ENCODE peak calls at places on chromosome 16, in nine cellular contexts. E is GM20000, B is IMR-90, G is bronchial epithelial cell, P is fibroblast of the aortic adventitia, U is psoas muscle, I is fibroblast of mammary gland, O is stomach, M is GM13977. C is an unnamed sample.

GRCh38 chr16:67441289-67441753 is 10.4 kb downstream of the HSD11B2 start:
- DNase-seq in O (peak), P (no peak), I (no peak), G (no peak), B (no peak), E (no peak), U (peak), M (no peak), C (peak)

GRCh38 chr16:30637952-30638351 is 12.8 kb upstream of the PRR14 start:
- DNase-seq in O (no peak), B (peak), U (no peak), P (peak), I (peak), G (peak), E (no peak), M (no peak), C (peak)

GRCh38 chr16:46920402-46921068 is 36.4 kb downstream of the GPT2 start:
- DNase-seq in B (no peak), O (peak), U (no peak), M (no peak), E (no peak), I (no peak), P (no peak), G (no peak), C (no peak)

GRCh38 chr16:73199214-73199613 is 151.3 kb upstream of the ZFHX3 start:
- DNase-seq in G (no peak), M (no peak), O (no peak), P (no peak), E (no peak), U (no peak), I (no peak), B (no peak), C (no peak)

GRCh38 chr16:81143921-81144471 is 47.8 kb upstream of the GCSH start:
- DNase-seq in O (no peak), U (no peak), B (no peak), I (no peak), E (no peak), P (no peak), M (no peak), G (peak), C (peak)

GRCh38 chr16:11615756-11616447 is 29.2 kb upstream of the LITAF start:
- DNase-seq in E (no peak), M (no peak), O (no peak), P (no peak), U (no peak), G (no peak), B (peak), I (no peak), C (no peak)

GRCh38 chr16:19559242-19559910 is 3.9 kb downstream of the VPS35L start:
- DNase-seq in M (peak), P (peak), E (peak), G (peak), I (peak), B (peak), U (no peak), O (no peak), C (peak)

GRCh38 chr16:67147437-67148140 is 3.2 kb downstream of the B3GNT9 start:
- DNase-seq in O (no peak), M (no peak), I (no peak), U (no peak), G (peak), B (no peak), E (no peak), P (no peak), C (no peak)

GRCh38 chr16:11805556-11805955 is 8.5 kb upstream of the ZC3H7A start:
- DNase-seq in U (no peak), E (no peak), B (no peak), G (no peak), O (no peak), I (no peak), M (no peak), P (no peak), C (no peak)

GRCh38 chr16:19400709-19401108 is 17.0 kb upstream of the TMC5 start:
- DNase-seq in M (no peak), G (no peak), I (peak), O (no peak), P (no peak), U (no peak), B (no peak), E (no peak), C (no peak)

GRCh38 chr16:50390914-50391700 is 22.3 kb upstream of the BRD7 start:
- DNase-seq in G (no peak), P (no peak), E (no peak), O (no peak), I (no peak), M (no peak), U (no peak), B (no peak), C (no peak)

GRCh38 chr16:30186444-30186781 is 3.0 kb downstream of the CORO1A start:
- DNase-seq in U (no peak), E (no peak), I (no peak), M (peak), G (no peak), P (no peak), B (no peak), O (no peak), C (no peak)

GRCh38 chr16:79089735-79090284 is 510.7 kb downstream of the MAF start:
- DNase-seq in P (no peak), U (no peak), O (no peak), M (no peak), E (no peak), B (no peak), G (no peak), I (peak), C (no peak)

GRCh38 chr16:2003231-2003826 is 6.3 kb downstream of the ZNF598 start:
- DNase-seq in E (no peak), B (no peak), P (no peak), I (no peak), G (no peak), O (no peak), M (no peak), U (peak), C (no peak)

GRCh38 chr16:2004795-2005517 is 4.7 kb downstream of the ZNF598 start:
- DNase-seq in U (peak), P (no peak), M (no peak), E (no peak), B (no peak), O (no peak), G (no peak), I (peak), C (no peak)

GRCh38 chr16:2005646-2006045 is 4.0 kb downstream of the ZNF598 start:
- DNase-seq in I (no peak), P (no peak), G (no peak), B (no peak), E (no peak), U (peak), O (no peak), M (no peak), C (no peak)

GRCh38 chr16:2002406-2003230 is 7.0 kb downstream of the ZNF598 start:
- DNase-seq in B (no peak), E (no peak), G (no peak), P (no peak), I (no peak), M (no peak), U (peak), O (no peak), C (no peak)

GRCh38 chr16:2003827-2004641 is 5.6 kb downstream of the ZNF598 start:
- DNase-seq in U (peak), G (peak), B (peak), O (peak), M (peak), P (peak), I (peak), E (peak), C (peak)
- TF ChIP-seq CTCF in U (peak), G (peak), B (peak), O (peak), M (peak), P (peak), I (peak), E (peak), C (peak)

DNA sequence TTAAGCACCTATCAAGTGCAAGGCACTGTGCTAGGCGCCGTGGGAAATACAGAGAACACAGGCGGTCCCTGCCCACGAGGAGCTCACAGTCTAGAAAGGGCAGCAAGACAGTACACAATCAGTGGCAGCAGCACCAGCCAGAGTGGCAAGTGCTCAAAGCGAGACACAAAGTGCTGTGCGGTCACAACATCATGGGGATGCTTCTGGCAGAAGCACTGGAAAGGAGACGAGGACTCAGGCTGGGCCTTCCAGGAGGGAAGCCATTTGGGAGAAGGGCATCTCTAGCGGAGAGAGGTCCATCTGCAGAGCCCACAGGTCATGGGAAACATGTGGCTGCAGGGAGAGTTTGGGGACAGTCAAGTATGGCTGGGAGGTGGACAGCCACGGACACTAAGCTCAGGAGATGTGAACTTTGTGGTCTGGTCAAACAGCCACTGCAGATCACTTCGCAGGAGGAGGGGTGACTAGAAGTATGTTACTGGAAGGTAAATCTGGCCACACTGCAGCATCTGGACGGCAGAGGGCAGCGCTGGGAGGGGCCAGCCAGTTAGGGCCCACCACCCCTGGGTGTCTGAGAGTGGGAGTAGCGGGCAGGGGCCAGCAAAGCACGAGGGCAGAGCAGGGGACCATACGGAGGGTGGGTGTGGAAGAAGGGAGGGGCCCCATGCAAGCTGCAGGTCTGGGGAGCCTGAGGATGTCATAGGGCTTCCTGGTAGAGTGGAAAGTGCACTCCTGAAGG is 71.1 kb downstream of the N4BP1 start:
- DNase-seq in O (no peak), I (no peak), G (no peak), B (no peak), P (no peak), U (no peak), E (no peak), M (no peak), C (no peak)
- TF ChIP-seq CTCF in O (peak), I (peak), G (peak), B (peak), P (peak), U (no peak), E (no peak), M (peak), C (no peak)

DNA sequence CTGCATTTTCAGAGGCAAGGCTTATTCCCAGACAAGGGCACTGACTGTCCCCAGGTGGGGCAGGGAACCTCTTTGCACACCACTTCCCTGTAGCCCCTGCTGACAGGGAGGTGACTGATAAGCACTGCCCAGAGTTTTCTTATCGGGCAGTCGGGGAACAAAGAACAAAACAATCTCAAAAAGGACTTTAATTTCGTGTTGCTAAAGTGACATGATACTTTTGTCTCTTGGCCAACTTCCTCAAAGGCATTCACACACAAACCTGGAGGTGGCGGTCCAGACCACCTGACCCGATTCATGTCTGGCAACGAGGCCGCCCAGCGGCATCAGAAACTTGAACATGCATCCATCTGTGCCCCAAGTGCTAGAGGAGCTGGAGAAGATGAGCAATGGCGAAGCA is 28.9 kb downstream of the ZDHHC7 start:
- DNase-seq in P (no peak), E (no peak), M (no peak), G (no peak), I (no peak), O (peak), B (no peak), U (peak), C (no peak)
- TF ChIP-seq CTCF in P (no peak), E (no peak), M (no peak), G (peak), I (no peak), O (peak), B (no peak), U (peak), C (no peak)

GRCh38 chr16:65702707-65703402 is 581.0 kb upstream of the CDH11 start:
- DNase-seq in G (no peak), B (no peak), M (no peak), I (no peak), E (no peak), P (peak), O (no peak), U (no peak), C (no peak)

GRCh38 chr16:65700599-65700998 is 578.7 kb upstream of the CDH11 start:
- DNase-seq in B (no peak), P (peak), I (no peak), E (no peak), G (peak), O (no peak), M (no peak), U (no peak), C (peak)

GRCh38 chr16:65710107-65710506 is 588.2 kb upstream of the CDH11 start:
- DNase-seq in U (no peak), E (no peak), I (no peak), M (no peak), G (no peak), P (no peak), B (no peak), O (no peak), C (no peak)

GRCh38 chr16:65698943-65699342 is 577.1 kb upstream of the CDH11 start:
- DNase-seq in B (no peak), O (no peak), P (peak), G (no peak), U (no peak), E (no peak), M (no peak), I (no peak), C (no peak)

DNA sequence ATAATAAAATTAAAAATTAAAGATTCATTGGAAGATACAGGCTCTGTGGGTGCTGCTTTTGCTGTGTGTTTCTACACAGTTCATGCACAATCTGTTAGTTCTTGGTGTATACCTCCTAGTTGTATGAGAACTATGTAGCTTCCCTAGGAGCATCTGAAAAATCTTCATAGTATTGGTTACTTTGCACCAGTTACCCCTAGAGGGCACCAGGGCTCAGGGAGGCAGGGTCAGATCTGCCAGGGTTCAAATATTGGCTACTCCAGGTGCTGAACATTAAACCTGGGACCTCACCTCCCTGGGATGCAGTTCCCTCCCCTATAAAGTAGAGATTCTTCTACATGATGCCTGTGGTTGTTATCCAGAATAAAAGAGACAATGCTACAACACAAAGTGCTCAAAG is 583.0 kb upstream of the CDH11 start:
- DNase-seq in O (no peak), E (no peak), G (no peak), P (no peak), I (no peak), M (no peak), B (no peak), U (no peak), C (no peak)
- TF ChIP-seq CTCF in O (no peak), E (no peak), G (peak), P (peak), I (peak), M (peak), B (no peak), U (no peak), C (no peak)

GRCh38 chr16:14308357-14308723 is 237.2 kb downstream of the MRTFB start:
- DNase-seq in U (no peak), P (no peak), E (no peak), O (no peak), G (no peak), M (no peak), I (no peak), B (no peak), C (no peak)
- TF ChIP-seq CTCF in U (peak), P (no peak), E (no peak), O (no peak), G (no peak), M (peak), I (no peak), B (no peak), C (no peak)

DNA sequence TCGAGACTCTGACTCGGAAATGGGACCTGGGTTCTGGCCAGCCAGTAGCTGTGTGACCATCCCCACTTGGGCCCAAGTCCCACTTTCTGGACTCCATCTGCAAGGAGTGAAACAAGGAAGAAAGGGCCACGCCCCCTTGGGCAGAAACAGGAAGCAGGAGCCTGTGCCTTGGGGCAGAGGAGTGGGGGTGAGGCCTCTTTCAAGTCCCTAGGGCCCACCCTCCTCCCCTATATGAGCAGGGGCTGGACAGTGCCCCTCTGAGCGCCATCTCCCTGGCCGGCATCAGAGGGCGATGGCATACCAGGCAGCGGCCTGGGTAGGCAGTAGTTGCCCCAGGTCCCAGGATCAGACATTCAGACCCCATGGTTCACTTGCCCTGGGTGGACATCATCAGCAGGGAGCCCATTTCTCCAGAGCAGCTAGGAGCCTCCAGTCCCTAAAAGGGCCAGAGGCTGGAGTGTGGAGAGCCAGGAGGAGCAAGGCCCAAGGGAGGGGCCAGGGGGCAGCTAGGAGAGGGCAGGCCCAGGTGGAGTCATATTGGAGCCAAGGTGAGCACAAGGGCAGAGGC is 7.1 kb downstream of the BCAR1 start:
- DNase-seq in O (peak), P (peak), B (peak), E (no peak), G (no peak), U (no peak), I (peak), M (no peak), C (no peak)
- TF ChIP-seq CTCF in O (no peak), P (no peak), B (peak), E (no peak), G (no peak), U (no peak), I (no peak), M (no peak), C (no peak)